ENCODE peak calls at places on chromosomes 3 and 15, in seven cellular contexts. B is tibial nerve, R is neural progenitor cell, V is HCT116, U is uterus, F is upper lobe of right lung, X is cardiac muscle cell. Z is an unnamed sample.

GRCh38 chr3:66452247-66453040 is 48.4 kb downstream of the LRIG1 start:
- DNase-seq in B (peak), R (no peak), V (no peak), U (peak), F (no peak), X (no peak), Z (no peak)

GRCh38 chr15:90706394-90707327 is 10.5 kb upstream of the BLM start:
- DNase-seq in B (no peak), R (no peak), V (no peak), U (no peak), F (no peak), X (no peak), Z (no peak)

GRCh38 chr3:105752791-105753415 is 115.9 kb downstream of the CBLB start:
- DNase-seq in B (no peak), R (no peak), V (no peak), U (no peak), F (no peak), X (no peak), Z (no peak)

GRCh38 chr15:84750583-84751092 is 2.2 kb downstream of the ZNF592 start:
- DNase-seq in B (no peak), R (peak), V (no peak), U (no peak), F (no peak), X (no peak), Z (no peak)

GRCh38 chr3:141680620-141681389 is 57.3 kb upstream of the RNF7 start:
- DNase-seq in B (no peak), R (no peak), V (no peak), U (no peak), F (no peak), X (peak), Z (no peak)

GRCh38 chr3:186588619-186589018 is 18.1 kb downstream of the DNAJB11 start:
- DNase-seq in B (no peak), R (no peak), V (no peak), U (no peak), F (no peak), X (no peak), Z (peak)

GRCh38 chr3:112437146-112438022 is 61.9 kb downstream of the BTLA start:
- DNase-seq in B (no peak), R (peak), V (peak), U (no peak), F (no peak), X (no peak), Z (peak)

GRCh38 chr3:155032918-155033317 is 47.2 kb upstream of the MME start:
- DNase-seq in B (no peak), R (no peak), V (no peak), U (no peak), F (no peak), X (peak), Z (no peak)

GRCh38 chr3:123546133-123546755 is 38.6 kb downstream of the HACD2 start:
- DNase-seq in B (no peak), R (no peak), V (no peak), U (no peak), F (no peak), X (no peak), Z (no peak)

GRCh38 chr3:52317178-52317577 is 1.1 kb downstream of the DNAH1 start:
- DNase-seq in B (no peak), R (no peak), V (no peak), U (no peak), F (no peak), X (no peak), Z (no peak)

GRCh38 chr3:11653298-11654055 is 9.8 kb upstream of the VGLL4 start:
- DNase-seq in B (no peak), R (peak), V (no peak), U (no peak), F (no peak), X (no peak), Z (no peak)

GRCh38 chr3:156187146-156187769 is 66.9 kb downstream of the KCNAB1 start:
- DNase-seq in B (no peak), R (no peak), V (no peak), U (no peak), F (no peak), X (no peak), Z (no peak)

DNA sequence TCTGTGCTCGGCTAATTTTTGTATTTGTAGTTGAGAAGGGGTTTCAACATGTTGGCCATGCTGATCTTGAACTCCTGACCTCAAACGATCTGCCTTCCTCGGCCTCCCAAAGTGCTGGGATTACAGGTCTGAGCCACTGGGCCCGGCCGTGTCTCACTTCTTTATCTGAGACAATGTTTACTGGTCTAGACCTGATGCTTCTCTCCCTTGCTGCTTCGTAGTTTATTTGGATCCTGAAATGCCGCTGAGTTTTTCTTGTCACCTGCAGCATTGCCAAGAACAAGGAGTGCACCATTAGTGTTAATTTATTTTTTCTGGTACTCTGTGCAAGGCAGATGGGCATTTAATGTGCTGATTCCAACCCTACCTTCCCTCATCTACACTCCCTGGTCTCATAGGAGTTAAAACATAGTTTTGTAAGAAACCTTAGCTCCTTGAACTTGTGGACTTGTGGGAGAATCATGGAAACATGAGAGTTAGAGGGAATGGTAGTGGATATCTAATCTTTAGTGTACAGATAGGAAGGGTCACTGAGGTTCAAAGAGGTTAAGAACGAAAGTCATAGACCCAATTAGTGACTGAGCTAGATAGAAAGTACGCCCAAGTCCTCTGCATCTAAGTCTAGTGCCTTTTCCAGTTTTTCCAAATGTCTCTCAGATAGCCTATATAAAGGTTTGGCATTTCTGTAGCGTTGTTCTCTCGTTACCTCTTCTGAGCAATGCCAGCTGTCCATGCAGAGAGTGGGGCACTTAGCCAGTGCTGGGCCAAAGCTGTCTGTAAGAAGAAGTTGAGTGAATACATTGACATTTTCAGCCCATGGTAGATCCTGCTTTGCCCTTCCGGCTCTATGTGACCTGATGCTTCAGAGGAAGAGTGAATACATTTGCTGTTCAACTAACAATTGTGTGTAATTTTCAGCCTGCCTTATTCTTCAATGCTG is 244.1 kb downstream of the LPP start:
- DNase-seq in B (no peak), R (no peak), V (no peak), U (no peak), F (peak), X (peak), Z (no peak)
- H3K27ac ChIP-seq in B (no peak), R (no peak), V (no peak), U (no peak), F (peak), X (peak), Z (no peak)

DNA sequence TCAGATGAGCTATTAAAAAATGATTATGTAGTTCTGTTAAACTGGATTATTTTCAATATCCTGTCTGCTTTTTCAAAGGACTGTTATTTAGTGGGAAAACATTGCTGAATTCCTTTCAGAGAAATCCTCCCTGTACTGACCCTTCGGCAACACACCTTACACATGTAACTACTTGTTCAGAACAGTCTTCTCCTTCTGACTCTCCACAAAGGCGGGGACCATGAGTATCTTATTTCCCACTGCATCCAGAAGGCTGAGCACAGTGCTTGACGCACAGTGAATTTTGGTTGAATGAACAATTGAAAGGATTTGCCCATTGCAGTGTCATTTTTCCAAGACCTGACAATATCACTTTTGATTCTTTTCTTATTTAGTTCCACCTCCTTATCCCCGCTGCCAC is 23.1 kb upstream of the CFAP161 start:
- DNase-seq in B (no peak), R (no peak), V (no peak), U (no peak), F (no peak), X (no peak), Z (peak)
- H3K27ac ChIP-seq in B (no peak), R (no peak), V (no peak), U (peak), F (no peak), X (no peak), Z (peak)

GRCh38 chr15:45634442-45635190 is at the start of gene SQOR:
- DNase-seq in B (peak), R (peak), V (peak), U (peak), F (peak), X (peak), Z (no peak)
- H3K27ac ChIP-seq in B (peak), R (no peak), V (peak), U (peak), F (peak), X (no peak), Z (peak)

DNA sequence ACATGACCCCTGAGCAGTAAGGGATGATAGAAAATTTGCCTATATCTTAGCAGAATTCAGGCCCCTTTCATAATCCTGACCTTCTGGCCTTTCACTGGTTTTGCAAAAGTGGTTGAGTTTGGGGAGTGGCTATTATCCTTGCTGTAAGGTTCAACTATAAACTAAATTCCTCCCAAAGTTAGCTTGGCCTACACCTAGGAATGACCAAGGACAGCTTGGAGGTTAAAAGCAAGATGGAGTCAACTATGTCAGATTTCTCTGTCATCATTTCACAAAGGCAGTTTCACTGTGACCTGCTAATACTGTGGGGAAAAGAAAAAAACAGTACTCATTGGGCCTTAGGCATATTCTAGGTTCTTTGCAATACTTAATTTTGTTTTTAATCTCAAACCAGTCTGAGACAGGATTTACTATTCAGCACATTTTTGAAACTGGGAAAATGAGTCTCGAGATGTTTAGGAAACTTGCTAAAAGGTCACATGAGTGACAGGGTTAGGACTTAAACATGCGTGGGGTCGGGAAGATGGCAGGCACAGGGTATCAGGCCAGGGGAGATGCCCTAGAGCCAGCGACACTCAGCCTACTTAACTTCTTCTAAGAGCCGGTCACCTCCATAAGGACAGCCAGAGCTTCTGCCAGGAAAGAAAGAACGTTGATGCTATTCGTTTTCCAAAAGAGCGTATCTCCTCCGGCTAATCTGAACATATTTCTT is 58.1 kb downstream of the LIPC start:
- DNase-seq in B (no peak), R (no peak), V (no peak), U (no peak), F (no peak), X (no peak), Z (no peak)
- H3K27ac ChIP-seq in B (no peak), R (no peak), V (no peak), U (no peak), F (no peak), X (no peak), Z (no peak)

DNA sequence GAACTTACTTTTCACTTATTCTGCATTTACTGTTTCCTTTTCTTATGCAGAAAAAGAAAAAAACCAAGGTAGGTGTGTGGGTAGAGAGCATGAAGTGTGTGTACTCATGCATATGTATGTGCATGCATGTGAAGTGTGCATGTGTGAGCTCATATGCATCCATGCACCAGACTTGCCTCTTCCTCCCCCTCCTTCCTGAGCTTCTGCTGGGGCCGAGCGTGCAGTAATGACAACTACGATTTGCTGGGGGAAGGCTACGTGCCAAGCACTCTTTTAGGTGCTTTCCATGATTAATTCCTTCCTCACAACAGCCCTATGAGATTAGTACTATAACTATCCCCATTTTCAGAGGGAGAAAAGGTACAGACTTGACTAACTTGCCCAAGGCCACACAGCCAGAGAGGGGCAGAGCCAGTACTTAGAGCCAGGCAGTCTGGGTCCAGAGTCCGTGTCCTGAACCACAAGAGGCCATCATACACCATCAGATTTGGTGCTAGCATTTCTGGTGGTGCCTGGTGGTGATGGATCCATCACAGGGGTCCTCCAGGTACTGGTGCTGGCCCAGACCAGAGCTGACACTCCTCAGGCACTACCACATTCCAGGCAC is 46.7 kb downstream of the CAPN3 start:
- DNase-seq in B (no peak), R (no peak), V (no peak), U (no peak), F (no peak), X (no peak), Z (no peak)
- H3K27ac ChIP-seq in B (no peak), R (no peak), V (no peak), U (no peak), F (no peak), X (no peak), Z (no peak)

GRCh38 chr3:8759038-8759755 is 10.2 kb downstream of the OXTR start:
- DNase-seq in B (no peak), R (no peak), V (no peak), U (no peak), F (no peak), X (no peak), Z (no peak)

GRCh38 chr3:8762607-8763377 is 6.6 kb downstream of the OXTR start:
- DNase-seq in B (no peak), R (no peak), V (no peak), U (no peak), F (no peak), X (no peak), Z (no peak)

GRCh38 chr3:8761866-8762265 is 7.5 kb downstream of the OXTR start:
- DNase-seq in B (no peak), R (no peak), V (no peak), U (no peak), F (no peak), X (no peak), Z (no peak)

GRCh38 chr3:8760091-8760490 is 9.3 kb downstream of the OXTR start:
- DNase-seq in B (no peak), R (no peak), V (no peak), U (no peak), F (no peak), X (no peak), Z (no peak)

GRCh38 chr3:8760506-8760905 is 8.9 kb downstream of the OXTR start:
- DNase-seq in B (no peak), R (no peak), V (no peak), U (no peak), F (no peak), X (no peak), Z (no peak)
- H3K27ac ChIP-seq in B (no peak), R (no peak), V (no peak), U (no peak), F (no peak), X (no peak), Z (no peak)

GRCh38 chr15:45346381-45346780 is 32.0 kb downstream of the GATM start:
- DNase-seq in B (no peak), R (no peak), V (no peak), U (no peak), F (no peak), X (peak), Z (no peak)

GRCh38 chr15:45347033-45347432 is 31.3 kb downstream of the GATM start:
- DNase-seq in B (no peak), R (no peak), V (no peak), U (no peak), F (no peak), X (no peak), Z (no peak)

GRCh38 chr15:45341775-45342174 is 36.6 kb downstream of the GATM start:
- DNase-seq in B (no peak), R (no peak), V (no peak), U (no peak), F (no peak), X (no peak), Z (no peak)

GRCh38 chr15:45340429-45340828 is 37.9 kb downstream of the GATM start:
- DNase-seq in B (no peak), R (no peak), V (no peak), U (no peak), F (no peak), X (no peak), Z (no peak)

DNA sequence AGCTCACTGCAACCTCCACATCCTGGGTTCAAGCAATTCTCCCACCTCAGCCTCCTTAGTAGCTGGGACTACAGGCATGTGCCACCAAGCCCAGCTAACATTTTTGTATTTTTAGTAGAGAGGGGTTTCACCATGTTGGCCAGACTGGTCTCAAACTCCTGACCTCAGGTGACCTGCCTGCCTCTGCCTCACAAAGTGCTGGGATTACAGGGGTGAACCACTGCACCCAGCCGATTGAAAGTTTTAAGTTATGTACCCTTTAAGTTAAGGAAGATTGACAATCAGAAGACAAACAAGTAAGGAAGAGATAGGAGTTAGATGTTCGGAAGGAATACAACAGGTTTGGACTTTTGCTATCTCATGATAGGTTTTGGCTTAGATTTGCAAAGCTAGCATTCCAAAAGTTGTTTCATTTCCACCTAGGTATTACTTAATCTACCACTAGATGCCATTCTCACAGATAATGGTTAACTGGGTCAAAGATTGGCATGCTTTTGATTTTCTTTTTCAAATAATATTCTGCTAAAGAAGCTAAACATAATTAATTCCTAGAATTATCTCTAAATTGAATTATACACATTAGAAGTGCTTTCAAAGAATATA is 35.0 kb downstream of the GATM start:
- DNase-seq in B (no peak), R (no peak), V (no peak), U (no peak), F (no peak), X (no peak), Z (no peak)
- H3K27ac ChIP-seq in B (no peak), R (no peak), V (no peak), U (no peak), F (no peak), X (no peak), Z (no peak)

GRCh38 chr15:38424101-38424552 is 29.8 kb upstream of the FAM98B start:
- DNase-seq in B (no peak), R (no peak), V (no peak), U (no peak), F (no peak), X (no peak), Z (no peak)

GRCh38 chr15:38427380-38427779 is 26.5 kb upstream of the FAM98B start:
- DNase-seq in B (no peak), R (no peak), V (no peak), U (no peak), F (no peak), X (no peak), Z (no peak)

GRCh38 chr15:38430106-38430760 is 23.7 kb upstream of the FAM98B start:
- DNase-seq in B (no peak), R (no peak), V (no peak), U (no peak), F (no peak), X (no peak), Z (no peak)

DNA sequence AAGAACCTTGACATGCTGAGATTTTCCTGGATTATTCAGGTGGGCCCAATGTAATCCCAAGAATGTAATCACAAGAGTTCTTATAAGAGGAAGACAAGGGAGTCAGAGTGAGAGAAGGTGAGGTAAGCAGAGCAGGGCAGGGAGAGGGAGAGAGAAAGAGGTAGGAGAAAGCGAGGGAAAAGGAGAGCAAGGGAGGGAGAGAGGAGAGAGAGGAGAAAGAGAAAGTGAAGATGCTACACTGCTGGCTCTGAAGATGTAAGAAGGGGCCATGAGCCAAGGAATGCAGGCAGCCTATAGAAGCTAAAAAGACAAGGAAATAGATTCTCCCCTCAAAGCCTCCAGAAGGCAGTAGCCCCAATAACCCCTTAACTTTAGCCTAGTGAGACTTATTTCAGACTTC is 28.7 kb upstream of the FAM98B start:
- DNase-seq in B (no peak), R (no peak), V (no peak), U (no peak), F (no peak), X (no peak), Z (no peak)
- H3K27ac ChIP-seq in B (no peak), R (no peak), V (no peak), U (no peak), F (no peak), X (no peak), Z (no peak)

DNA sequence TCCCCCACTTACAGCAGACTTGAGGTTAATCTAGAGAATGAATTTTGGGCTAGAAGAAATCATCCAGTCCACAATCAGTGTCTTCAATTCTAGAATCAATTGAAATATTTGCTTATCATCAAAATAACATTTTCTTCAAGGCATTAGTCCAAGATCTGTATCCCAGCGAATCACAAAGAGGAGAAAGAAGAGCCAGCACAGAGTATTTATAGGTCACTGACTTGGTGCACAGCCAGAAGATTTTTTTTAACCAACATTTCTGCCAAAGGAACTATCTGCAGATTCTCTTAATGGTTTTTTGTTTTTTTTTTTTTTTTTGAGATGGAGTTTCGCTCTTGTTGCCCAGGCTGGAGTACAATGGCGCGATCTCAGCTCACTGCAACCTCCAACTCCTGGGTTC is 178.2 kb downstream of the TNIK start:
- DNase-seq in B (peak), R (no peak), V (no peak), U (no peak), F (no peak), X (no peak), Z (no peak)
- H3K27ac ChIP-seq in B (no peak), R (no peak), V (no peak), U (peak), F (no peak), X (no peak), Z (no peak)

Z was measured in epithelial cell of prostate.